ENCODE peak calls at places on chromosomes 1 and 21, in seven cellular contexts. One of them, this sample, is unnamed.

GRCh38 chr1:159960721-159961381 is 6.8 kb upstream of the SLAMF9 start:
- DNase-seq in colonic mucosa: peak
- DNase-seq in right cardiac atrium: peak
- DNase-seq in CD8-positive, alpha-beta T cell: no peak
- DNase-seq in psoas muscle: peak
- DNase-seq in fibroblast of lung: peak
- DNase-seq in heart left ventricle: peak
- DNase-seq in this sample: no peak

GRCh38 chr1:3785045-3785444 is 11.3 kb downstream of the LRRC47 start:
- DNase-seq in colonic mucosa: peak
- DNase-seq in right cardiac atrium: peak
- DNase-seq in CD8-positive, alpha-beta T cell: no peak
- DNase-seq in psoas muscle: no peak
- DNase-seq in fibroblast of lung: no peak
- DNase-seq in heart left ventricle: peak
- DNase-seq in this sample: no peak

GRCh38 chr1:102952400-102952799 is 155.9 kb downstream of the COL11A1 start:
- DNase-seq in colonic mucosa: no peak
- DNase-seq in right cardiac atrium: no peak
- DNase-seq in CD8-positive, alpha-beta T cell: no peak
- DNase-seq in psoas muscle: no peak
- DNase-seq in fibroblast of lung: no peak
- DNase-seq in heart left ventricle: no peak
- DNase-seq in this sample: no peak

GRCh38 chr1:189790335-189790734 is 687.3 kb downstream of the BRINP3 start:
- DNase-seq in colonic mucosa: no peak
- DNase-seq in right cardiac atrium: no peak
- DNase-seq in CD8-positive, alpha-beta T cell: no peak
- DNase-seq in psoas muscle: no peak
- DNase-seq in fibroblast of lung: no peak
- DNase-seq in heart left ventricle: no peak
- DNase-seq in this sample: no peak

GRCh38 chr1:153422450-153423068 is 6.2 kb downstream of the S100A7A start:
- DNase-seq in colonic mucosa: peak
- DNase-seq in right cardiac atrium: peak
- DNase-seq in CD8-positive, alpha-beta T cell: peak
- DNase-seq in psoas muscle: peak
- DNase-seq in fibroblast of lung: peak
- DNase-seq in heart left ventricle: peak
- DNase-seq in this sample: peak

GRCh38 chr1:3858231-3858981 is 1.1 kb downstream of the DFFB start:
- DNase-seq in colonic mucosa: no peak
- DNase-seq in right cardiac atrium: peak
- DNase-seq in CD8-positive, alpha-beta T cell: no peak
- DNase-seq in psoas muscle: no peak
- DNase-seq in fibroblast of lung: peak
- DNase-seq in heart left ventricle: no peak
- DNase-seq in this sample: no peak

GRCh38 chr1:190754769-190755168 is 277.1 kb upstream of the BRINP3 start:
- DNase-seq in colonic mucosa: no peak
- DNase-seq in right cardiac atrium: no peak
- DNase-seq in CD8-positive, alpha-beta T cell: no peak
- DNase-seq in psoas muscle: no peak
- DNase-seq in fibroblast of lung: peak
- DNase-seq in heart left ventricle: no peak
- DNase-seq in this sample: no peak

GRCh38 chr1:43653339-43653738 is 3.4 kb downstream of the KDM4A start:
- DNase-seq in colonic mucosa: no peak
- DNase-seq in right cardiac atrium: no peak
- DNase-seq in CD8-positive, alpha-beta T cell: no peak
- DNase-seq in psoas muscle: no peak
- DNase-seq in fibroblast of lung: peak
- DNase-seq in heart left ventricle: no peak
- DNase-seq in this sample: no peak

GRCh38 chr1:241323510-241323909 is 33.5 kb downstream of the RGS7 start:
- DNase-seq in colonic mucosa: peak
- DNase-seq in right cardiac atrium: peak
- DNase-seq in CD8-positive, alpha-beta T cell: no peak
- DNase-seq in psoas muscle: no peak
- DNase-seq in fibroblast of lung: peak
- DNase-seq in heart left ventricle: peak
- DNase-seq in this sample: no peak

GRCh38 chr1:171912509-171913185 is 71.3 kb downstream of the DNM3 start:
- DNase-seq in colonic mucosa: no peak
- DNase-seq in right cardiac atrium: no peak
- DNase-seq in CD8-positive, alpha-beta T cell: no peak
- DNase-seq in psoas muscle: no peak
- DNase-seq in fibroblast of lung: no peak
- DNase-seq in heart left ventricle: no peak
- DNase-seq in this sample: no peak

GRCh38 chr1:213256438-213257087 is 205.5 kb downstream of the RPS6KC1 start:
- DNase-seq in colonic mucosa: no peak
- DNase-seq in right cardiac atrium: no peak
- DNase-seq in CD8-positive, alpha-beta T cell: no peak
- DNase-seq in psoas muscle: no peak
- DNase-seq in fibroblast of lung: no peak
- DNase-seq in heart left ventricle: no peak
- DNase-seq in this sample: no peak

GRCh38 chr1:23114424-23115079 is 54.1 kb downstream of the LUZP1 start:
- DNase-seq in colonic mucosa: no peak
- DNase-seq in right cardiac atrium: no peak
- DNase-seq in CD8-positive, alpha-beta T cell: no peak
- DNase-seq in psoas muscle: no peak
- DNase-seq in fibroblast of lung: no peak
- DNase-seq in heart left ventricle: no peak
- DNase-seq in this sample: no peak

GRCh38 chr1:108011295-108011694 is 46.3 kb upstream of the VAV3 start:
- DNase-seq in colonic mucosa: no peak
- DNase-seq in right cardiac atrium: no peak
- DNase-seq in CD8-positive, alpha-beta T cell: no peak
- DNase-seq in psoas muscle: no peak
- DNase-seq in fibroblast of lung: no peak
- DNase-seq in heart left ventricle: no peak
- DNase-seq in this sample: no peak

GRCh38 chr1:27192039-27192529 is 37.2 kb upstream of the SLC9A1 start:
- DNase-seq in colonic mucosa: peak
- DNase-seq in right cardiac atrium: no peak
- DNase-seq in CD8-positive, alpha-beta T cell: no peak
- DNase-seq in psoas muscle: no peak
- DNase-seq in fibroblast of lung: peak
- DNase-seq in heart left ventricle: no peak
- DNase-seq in this sample: no peak

GRCh38 chr1:17405898-17406759 is 33.3 kb downstream of the RCC2 start:
- DNase-seq in colonic mucosa: peak
- DNase-seq in right cardiac atrium: peak
- DNase-seq in CD8-positive, alpha-beta T cell: peak
- DNase-seq in psoas muscle: peak
- DNase-seq in fibroblast of lung: peak
- DNase-seq in heart left ventricle: peak
- DNase-seq in this sample: peak

GRCh38 chr1:3453203-3453761 is 1.2 kb upstream of the ARHGEF16 start:
- DNase-seq in colonic mucosa: peak
- DNase-seq in right cardiac atrium: peak
- DNase-seq in CD8-positive, alpha-beta T cell: peak
- DNase-seq in psoas muscle: peak
- DNase-seq in fibroblast of lung: peak
- DNase-seq in heart left ventricle: peak
- DNase-seq in this sample: peak

GRCh38 chr1:44303532-44303931 is 51.5 kb downstream of the ERI3 start:
- DNase-seq in colonic mucosa: no peak
- DNase-seq in right cardiac atrium: no peak
- DNase-seq in CD8-positive, alpha-beta T cell: no peak
- DNase-seq in psoas muscle: no peak
- DNase-seq in fibroblast of lung: no peak
- DNase-seq in heart left ventricle: no peak
- DNase-seq in this sample: no peak

GRCh38 chr1:145858937-145859490 is at the start of gene PIAS3:
- DNase-seq in colonic mucosa: peak
- DNase-seq in right cardiac atrium: peak
- DNase-seq in CD8-positive, alpha-beta T cell: peak
- DNase-seq in psoas muscle: peak
- DNase-seq in fibroblast of lung: peak
- DNase-seq in heart left ventricle: peak
- DNase-seq in this sample: peak

GRCh38 chr1:145858238-145858936 is 494 bp downstream of the PIAS3 start:
- DNase-seq in colonic mucosa: peak
- DNase-seq in right cardiac atrium: peak
- DNase-seq in CD8-positive, alpha-beta T cell: peak
- DNase-seq in psoas muscle: no peak
- DNase-seq in fibroblast of lung: peak
- DNase-seq in heart left ventricle: peak
- DNase-seq in this sample: peak

GRCh38 chr1:145857170-145857569 is 1.7 kb downstream of the PIAS3 start:
- DNase-seq in colonic mucosa: no peak
- DNase-seq in right cardiac atrium: no peak
- DNase-seq in CD8-positive, alpha-beta T cell: no peak
- DNase-seq in psoas muscle: no peak
- DNase-seq in fibroblast of lung: no peak
- DNase-seq in heart left ventricle: no peak
- DNase-seq in this sample: no peak

GRCh38 chr1:145863272-145863671 is 4.4 kb upstream of the PIAS3 start:
- DNase-seq in colonic mucosa: no peak
- DNase-seq in right cardiac atrium: no peak
- DNase-seq in CD8-positive, alpha-beta T cell: no peak
- DNase-seq in psoas muscle: peak
- DNase-seq in fibroblast of lung: peak
- DNase-seq in heart left ventricle: no peak
- DNase-seq in this sample: no peak

DNA sequence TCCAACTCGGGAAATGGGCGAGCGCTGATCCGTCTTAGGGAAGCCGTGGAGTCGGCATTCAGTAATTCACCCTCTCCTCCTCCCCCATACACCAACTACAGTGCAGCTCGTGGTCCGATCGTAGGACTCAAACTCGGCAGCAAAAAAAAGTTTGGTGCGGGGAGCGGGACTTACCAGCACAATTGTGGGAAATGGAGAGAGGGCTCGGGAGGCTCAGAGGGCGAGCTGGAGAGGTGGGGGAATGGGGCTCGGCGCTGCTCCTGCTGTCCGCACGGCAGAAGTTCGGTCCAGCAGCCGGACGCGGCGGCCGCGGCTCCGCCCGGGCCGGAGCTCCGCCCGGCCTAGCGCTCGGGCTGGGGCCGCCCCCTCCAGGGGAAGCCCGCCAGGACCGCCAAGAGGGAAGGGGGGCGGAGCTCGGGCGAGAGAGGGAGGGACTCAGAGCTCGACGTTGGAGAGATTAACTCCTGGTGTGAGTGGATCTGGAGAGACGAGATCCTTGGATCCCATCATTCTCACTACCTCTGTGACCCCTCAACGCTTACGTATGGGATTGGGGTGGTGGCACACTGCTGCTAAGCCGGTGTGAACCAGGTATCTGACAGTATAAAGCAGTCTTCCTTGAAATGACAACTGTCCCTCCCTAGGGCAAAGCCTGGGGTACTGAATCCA is 744 bp upstream of the PIAS3 start:
- DNase-seq in colonic mucosa: peak
- DNase-seq in right cardiac atrium: peak
- DNase-seq in CD8-positive, alpha-beta T cell: peak
- DNase-seq in psoas muscle: peak
- DNase-seq in fibroblast of lung: peak
- DNase-seq in heart left ventricle: peak
- DNase-seq in this sample: peak
- H3K27ac ChIP-seq in colonic mucosa: peak
- H3K27ac ChIP-seq in right cardiac atrium: peak
- H3K27ac ChIP-seq in CD8-positive, alpha-beta T cell: peak
- H3K27ac ChIP-seq in psoas muscle: peak
- H3K27ac ChIP-seq in fibroblast of lung: peak
- H3K27ac ChIP-seq in heart left ventricle: peak
- H3K27ac ChIP-seq in this sample: peak

GRCh38 chr21:43282358-43283120 is 113.7 kb downstream of the CRYAA start:
- DNase-seq in colonic mucosa: no peak
- DNase-seq in right cardiac atrium: peak
- DNase-seq in CD8-positive, alpha-beta T cell: no peak
- DNase-seq in psoas muscle: peak
- DNase-seq in fibroblast of lung: no peak
- DNase-seq in heart left ventricle: peak
- DNase-seq in this sample: no peak
- H3K27ac ChIP-seq in colonic mucosa: no peak
- H3K27ac ChIP-seq in right cardiac atrium: no peak
- H3K27ac ChIP-seq in CD8-positive, alpha-beta T cell: no peak
- H3K27ac ChIP-seq in psoas muscle: no peak
- H3K27ac ChIP-seq in fibroblast of lung: no peak
- H3K27ac ChIP-seq in heart left ventricle: no peak
- H3K27ac ChIP-seq in this sample: no peak

DNA sequence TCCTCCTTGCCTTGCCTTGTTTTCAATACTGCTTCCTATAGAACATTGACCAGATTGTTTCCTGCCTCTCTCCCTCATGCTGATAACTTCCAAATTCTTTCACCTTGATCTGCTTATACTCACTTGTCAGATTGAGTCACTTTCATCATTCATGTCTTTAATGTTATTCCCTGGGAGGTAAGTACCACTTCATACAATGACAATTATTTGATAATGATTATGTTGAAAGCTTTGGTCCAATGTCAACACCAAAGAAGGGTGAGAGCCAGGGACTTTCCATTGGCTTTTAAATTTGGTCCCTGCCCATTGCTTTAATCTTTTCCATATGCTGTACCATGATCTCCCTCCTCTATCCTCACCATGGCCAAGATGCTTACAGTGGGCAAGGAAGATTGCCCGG is 137.4 kb downstream of the SYT2 start:
- DNase-seq in colonic mucosa: no peak
- DNase-seq in right cardiac atrium: no peak
- DNase-seq in CD8-positive, alpha-beta T cell: no peak
- DNase-seq in psoas muscle: no peak
- DNase-seq in fibroblast of lung: no peak
- DNase-seq in heart left ventricle: no peak
- DNase-seq in this sample: no peak
- H3K27ac ChIP-seq in colonic mucosa: no peak
- H3K27ac ChIP-seq in right cardiac atrium: no peak
- H3K27ac ChIP-seq in CD8-positive, alpha-beta T cell: no peak
- H3K27ac ChIP-seq in psoas muscle: no peak
- H3K27ac ChIP-seq in fibroblast of lung: no peak
- H3K27ac ChIP-seq in heart left ventricle: no peak
- H3K27ac ChIP-seq in this sample: no peak

GRCh38 chr1:234776875-234777849 is 167.2 kb upstream of the IRF2BP2 start:
- DNase-seq in colonic mucosa: no peak
- DNase-seq in right cardiac atrium: no peak
- DNase-seq in CD8-positive, alpha-beta T cell: no peak
- DNase-seq in psoas muscle: no peak
- DNase-seq in fibroblast of lung: no peak
- DNase-seq in heart left ventricle: no peak
- DNase-seq in this sample: no peak

GRCh38 chr1:234776256-234776874 is 166.4 kb upstream of the IRF2BP2 start:
- DNase-seq in colonic mucosa: no peak
- DNase-seq in right cardiac atrium: no peak
- DNase-seq in CD8-positive, alpha-beta T cell: no peak
- DNase-seq in psoas muscle: no peak
- DNase-seq in fibroblast of lung: no peak
- DNase-seq in heart left ventricle: no peak
- DNase-seq in this sample: no peak

GRCh38 chr1:234773936-234774677 is 164.1 kb upstream of the IRF2BP2 start:
- DNase-seq in colonic mucosa: peak
- DNase-seq in right cardiac atrium: no peak
- DNase-seq in CD8-positive, alpha-beta T cell: no peak
- DNase-seq in psoas muscle: no peak
- DNase-seq in fibroblast of lung: no peak
- DNase-seq in heart left ventricle: no peak
- DNase-seq in this sample: no peak

GRCh38 chr1:234775477-234776246 is 165.7 kb upstream of the IRF2BP2 start:
- DNase-seq in colonic mucosa: peak
- DNase-seq in right cardiac atrium: no peak
- DNase-seq in CD8-positive, alpha-beta T cell: no peak
- DNase-seq in psoas muscle: no peak
- DNase-seq in fibroblast of lung: no peak
- DNase-seq in heart left ventricle: peak
- DNase-seq in this sample: no peak

GRCh38 chr1:234774971-234775370 is 165.0 kb upstream of the IRF2BP2 start:
- DNase-seq in colonic mucosa: peak
- DNase-seq in right cardiac atrium: no peak
- DNase-seq in CD8-positive, alpha-beta T cell: no peak
- DNase-seq in psoas muscle: no peak
- DNase-seq in fibroblast of lung: no peak
- DNase-seq in heart left ventricle: no peak
- DNase-seq in this sample: no peak
- H3K27ac ChIP-seq in colonic mucosa: no peak
- H3K27ac ChIP-seq in right cardiac atrium: no peak
- H3K27ac ChIP-seq in CD8-positive, alpha-beta T cell: no peak
- H3K27ac ChIP-seq in psoas muscle: no peak
- H3K27ac ChIP-seq in fibroblast of lung: no peak
- H3K27ac ChIP-seq in heart left ventricle: no peak
- H3K27ac ChIP-seq in this sample: no peak